ENCODE peak calls at places on chromosomes 1 and 21, in six cellular contexts. One of them, this sample, is unnamed.

GRCh38 chr1:52602328-52603300 is at the start of gene GPX7:
- DNase-seq in heart left ventricle: peak; percentile 68
- DNase-seq in OCI-LY7: no peak
- DNase-seq in astrocyte of the cerebellum: no peak
- DNase-seq in DND-41: peak; percentile 70
- DNase-seq in ovary: peak; percentile 71
- DNase-seq in this sample: peak; percentile 36

GRCh38 chr21:35697321-35697808 is 363.0 kb downstream of the SETD4 start:
- DNase-seq in OCI-LY7: no peak
- DNase-seq in astrocyte of the cerebellum: peak; percentile 13
- DNase-seq in heart left ventricle: peak; percentile 72
- DNase-seq in DND-41: peak; percentile 86
- DNase-seq in ovary: peak; percentile 87
- DNase-seq in this sample: peak; percentile 15

GRCh38 chr1:74505133-74505532 is 7.3 kb downstream of the LRRC53 start:
- DNase-seq in astrocyte of the cerebellum: no peak
- DNase-seq in heart left ventricle: peak; percentile 43
- DNase-seq in DND-41: no peak
- DNase-seq in OCI-LY7: no peak
- DNase-seq in ovary: no peak
- DNase-seq in this sample: no peak

GRCh38 chr21:34843562-34843961 is 174.8 kb downstream of the CLIC6 start:
- DNase-seq in astrocyte of the cerebellum: no peak
- DNase-seq in DND-41: no peak
- DNase-seq in ovary: no peak
- DNase-seq in heart left ventricle: no peak
- DNase-seq in OCI-LY7: no peak
- DNase-seq in this sample: no peak

GRCh38 chr1:219792337-219793021 is 135.9 kb downstream of the SLC30A10 start:
- DNase-seq in DND-41: no peak
- DNase-seq in ovary: no peak
- DNase-seq in astrocyte of the cerebellum: peak; percentile 59
- DNase-seq in heart left ventricle: no peak
- DNase-seq in OCI-LY7: no peak
- DNase-seq in this sample: peak; percentile 95

GRCh38 chr1:160879056-160879455 is 5.9 kb downstream of the ITLN1 start:
- DNase-seq in OCI-LY7: no peak
- DNase-seq in heart left ventricle: no peak
- DNase-seq in ovary: no peak
- DNase-seq in astrocyte of the cerebellum: no peak
- DNase-seq in DND-41: no peak
- DNase-seq in this sample: no peak

GRCh38 chr1:3072948-3073519 is 4.0 kb downstream of the PRDM16 start:
- DNase-seq in ovary: no peak
- DNase-seq in OCI-LY7: no peak
- DNase-seq in astrocyte of the cerebellum: no peak
- DNase-seq in DND-41: no peak
- DNase-seq in heart left ventricle: no peak
- DNase-seq in this sample: no peak

GRCh38 chr1:110916669-110917306 is 43.8 kb downstream of the CD53 start:
- DNase-seq in heart left ventricle: no peak
- DNase-seq in ovary: no peak
- DNase-seq in DND-41: peak; percentile 65
- DNase-seq in astrocyte of the cerebellum: no peak
- DNase-seq in OCI-LY7: no peak
- DNase-seq in this sample: peak; percentile 6

GRCh38 chr21:45412909-45413581 is 8.1 kb downstream of the COL18A1 start:
- DNase-seq in heart left ventricle: peak; percentile 20
- DNase-seq in astrocyte of the cerebellum: no peak
- DNase-seq in DND-41: no peak
- DNase-seq in OCI-LY7: no peak
- DNase-seq in ovary: peak; percentile 56
- DNase-seq in this sample: no peak

GRCh38 chr1:14924012-14924452 is 229.5 kb upstream of the TMEM51 start:
- DNase-seq in astrocyte of the cerebellum: peak; percentile 16
- DNase-seq in ovary: peak; percentile 88
- DNase-seq in heart left ventricle: peak; percentile 79
- DNase-seq in OCI-LY7: peak; percentile 60
- DNase-seq in DND-41: peak; percentile 64
- DNase-seq in this sample: peak; percentile 58

GRCh38 chr1:70978623-70979022 is 69.0 kb downstream of the PTGER3 start:
- DNase-seq in heart left ventricle: no peak
- DNase-seq in astrocyte of the cerebellum: no peak
- DNase-seq in OCI-LY7: no peak
- DNase-seq in ovary: no peak
- DNase-seq in DND-41: no peak
- DNase-seq in this sample: no peak

GRCh38 chr1:85581802-85582686 is 1.5 kb downstream of the CCN1 start:
- DNase-seq in astrocyte of the cerebellum: no peak
- DNase-seq in heart left ventricle: peak; percentile 49
- DNase-seq in ovary: peak; percentile 47
- DNase-seq in DND-41: no peak
- DNase-seq in OCI-LY7: no peak
- DNase-seq in this sample: peak; percentile 80

GRCh38 chr1:90969241-90969640 is 52.6 kb downstream of the ZNF644 start:
- DNase-seq in ovary: no peak
- DNase-seq in DND-41: no peak
- DNase-seq in astrocyte of the cerebellum: no peak
- DNase-seq in heart left ventricle: no peak
- DNase-seq in OCI-LY7: no peak
- DNase-seq in this sample: no peak

GRCh38 chr1:44677201-44677520 is 2.6 kb downstream of the ARMH1 start:
- DNase-seq in DND-41: no peak
- DNase-seq in OCI-LY7: peak; percentile 66
- DNase-seq in heart left ventricle: no peak
- DNase-seq in ovary: no peak
- DNase-seq in astrocyte of the cerebellum: no peak
- DNase-seq in this sample: peak; percentile 81

GRCh38 chr1:56576880-56577858 is 2.2 kb downstream of the PLPP3 start:
- DNase-seq in ovary: no peak
- DNase-seq in DND-41: peak; percentile 14
- DNase-seq in astrocyte of the cerebellum: no peak
- DNase-seq in OCI-LY7: peak; percentile 57
- DNase-seq in heart left ventricle: peak; percentile 43
- DNase-seq in this sample: no peak

GRCh38 chr1:47967868-47968267 is 29.3 kb downstream of the TRABD2B start:
- DNase-seq in astrocyte of the cerebellum: no peak
- DNase-seq in heart left ventricle: no peak
- DNase-seq in ovary: no peak
- DNase-seq in OCI-LY7: no peak
- DNase-seq in DND-41: no peak
- DNase-seq in this sample: no peak

GRCh38 chr1:90718411-90719320 is 1.6 kb upstream of the BARHL2 start:
- DNase-seq in heart left ventricle: no peak
- DNase-seq in DND-41: no peak
- DNase-seq in ovary: no peak
- DNase-seq in astrocyte of the cerebellum: no peak
- DNase-seq in OCI-LY7: no peak
- DNase-seq in this sample: no peak

GRCh38 chr21:45513741-45514310 is 28.4 kb downstream of the SLC19A1 start:
- DNase-seq in heart left ventricle: no peak
- DNase-seq in DND-41: no peak
- DNase-seq in OCI-LY7: no peak
- DNase-seq in astrocyte of the cerebellum: no peak
- DNase-seq in ovary: peak; percentile 34
- DNase-seq in this sample: no peak

GRCh38 chr1:54784066-54784465 is 17.1 kb downstream of the TTC22 start:
- DNase-seq in ovary: no peak
- DNase-seq in heart left ventricle: no peak
- DNase-seq in astrocyte of the cerebellum: no peak
- DNase-seq in DND-41: no peak
- DNase-seq in OCI-LY7: no peak
- DNase-seq in this sample: no peak

DNA sequence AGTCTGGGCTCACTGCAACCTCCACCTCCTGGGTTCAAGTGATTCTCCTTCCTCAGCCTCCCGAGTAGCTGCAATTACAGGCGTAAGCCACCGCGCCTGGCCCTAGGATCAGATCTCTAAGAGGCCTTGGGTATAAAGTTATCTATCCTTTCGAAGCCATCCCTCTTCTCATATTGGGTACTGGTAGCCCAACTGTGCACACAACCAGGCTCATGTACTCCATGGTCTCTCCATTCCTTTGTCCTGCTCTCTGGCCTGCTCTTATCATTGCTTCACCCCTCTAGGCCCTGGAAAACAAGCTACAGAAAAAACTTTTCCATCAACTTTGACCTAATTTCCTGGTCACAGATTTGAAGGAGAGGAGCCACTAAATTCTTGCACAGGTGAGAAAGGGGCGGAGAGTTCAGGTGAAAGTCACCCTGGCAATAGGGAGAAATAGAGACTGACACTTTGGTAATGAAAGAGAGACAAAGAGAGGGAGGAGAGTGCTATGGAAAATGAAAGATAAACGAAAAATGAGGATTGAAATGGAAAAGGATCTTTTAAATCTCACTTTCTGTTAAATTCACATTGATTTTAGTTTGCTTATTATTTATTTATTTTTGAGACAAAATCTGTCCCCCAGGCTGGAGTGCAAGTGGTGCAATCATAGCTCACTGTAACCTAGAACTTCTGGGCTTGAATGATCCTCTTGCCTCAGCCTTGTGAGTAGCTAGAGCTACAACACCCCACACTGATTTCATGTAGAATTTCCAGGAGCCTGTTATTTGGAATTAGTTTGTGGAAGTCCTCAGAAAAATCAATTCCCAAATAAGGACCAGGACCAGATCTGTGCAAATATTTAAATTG is 5.9 kb downstream of the TXNIP start:
- DNase-seq in DND-41: no peak
- DNase-seq in heart left ventricle: peak; percentile 52
- DNase-seq in OCI-LY7: no peak
- DNase-seq in ovary: no peak
- DNase-seq in astrocyte of the cerebellum: no peak
- DNase-seq in this sample: peak; percentile 57
- TF ChIP-seq CTCF in DND-41: no peak
- TF ChIP-seq CTCF in heart left ventricle: no peak
- TF ChIP-seq CTCF in OCI-LY7: no peak
- TF ChIP-seq CTCF in ovary: no peak
- TF ChIP-seq CTCF in astrocyte of the cerebellum: no peak
- TF ChIP-seq CTCF in this sample: no peak

DNA sequence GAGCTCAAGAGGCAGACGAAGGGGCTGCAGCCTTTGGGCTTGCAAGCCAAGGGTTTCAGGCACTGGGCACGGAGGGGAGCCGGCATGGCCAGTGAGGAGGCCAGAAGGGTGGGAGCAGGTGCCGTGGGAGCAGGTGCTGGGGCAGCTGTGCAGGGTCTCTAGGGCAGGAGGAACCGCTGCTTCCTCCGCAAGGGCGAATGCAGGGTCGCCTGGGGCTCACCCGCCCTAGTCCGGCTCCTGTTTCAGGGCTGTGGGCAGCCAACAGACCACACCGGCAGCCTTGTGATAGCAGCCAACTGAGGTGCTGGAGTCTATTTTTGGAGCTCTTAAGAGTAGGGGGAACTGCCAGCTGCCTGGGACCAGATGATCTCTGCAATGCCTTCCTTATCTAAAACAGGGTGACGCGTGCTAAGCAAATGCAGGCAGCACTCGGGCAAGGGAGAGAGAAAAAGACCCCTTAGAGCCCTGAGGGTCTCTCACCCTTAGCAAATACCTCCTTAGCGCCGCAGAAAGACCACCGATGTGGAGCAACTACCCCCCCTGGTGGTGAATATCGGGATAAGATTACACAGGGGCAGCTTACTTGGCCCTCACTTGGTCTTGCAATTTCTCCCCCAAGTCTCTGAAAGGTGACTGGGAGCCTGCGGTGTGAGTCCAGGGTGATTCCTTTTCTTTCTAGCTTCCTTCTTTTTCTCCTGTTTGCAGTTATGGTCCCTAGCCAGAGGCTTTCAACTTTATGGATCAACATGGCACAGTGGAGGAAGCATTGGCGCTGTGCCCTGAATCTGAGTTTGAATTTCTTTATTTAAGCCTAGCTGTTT is 20.7 kb upstream of the MAPKAPK2 start:
- DNase-seq in OCI-LY7: peak; percentile 81
- DNase-seq in ovary: peak; percentile 60
- DNase-seq in heart left ventricle: peak; percentile 84
- DNase-seq in astrocyte of the cerebellum: peak; percentile 47
- DNase-seq in DND-41: peak; percentile 74
- DNase-seq in this sample: peak; percentile 81
- H3K4me3 ChIP-seq in OCI-LY7: no peak overlapping the region
- H3K4me3 ChIP-seq in ovary: no peak overlapping the region
- H3K4me3 ChIP-seq in heart left ventricle: peak overlapping the region; percentile 35
- H3K4me3 ChIP-seq in astrocyte of the cerebellum: no peak overlapping the region
- H3K4me3 ChIP-seq in DND-41: no peak overlapping the region
- H3K4me3 ChIP-seq in this sample: no peak overlapping the region

GRCh38 chr1:173187838-173188237 is 19.3 kb downstream of the TNFSF4 start:
- DNase-seq in heart left ventricle: no peak
- DNase-seq in astrocyte of the cerebellum: no peak
- DNase-seq in ovary: no peak
- DNase-seq in OCI-LY7: peak; percentile 8
- DNase-seq in DND-41: no peak
- DNase-seq in this sample: no peak
- TF ChIP-seq CTCF in heart left ventricle: no peak
- TF ChIP-seq CTCF in astrocyte of the cerebellum: no peak
- TF ChIP-seq CTCF in ovary: no peak
- TF ChIP-seq CTCF in OCI-LY7: peak; percentile 56
- TF ChIP-seq CTCF in DND-41: no peak
- TF ChIP-seq CTCF in this sample: no peak

GRCh38 chr1:198598796-198599321 is 40.0 kb upstream of the PTPRC start:
- DNase-seq in heart left ventricle: no peak
- DNase-seq in astrocyte of the cerebellum: no peak
- DNase-seq in OCI-LY7: peak; percentile 99
- DNase-seq in DND-41: no peak
- DNase-seq in ovary: no peak
- DNase-seq in this sample: no peak

GRCh38 chr1:198600906-198601305 is 37.9 kb upstream of the PTPRC start:
- DNase-seq in astrocyte of the cerebellum: no peak
- DNase-seq in OCI-LY7: no peak
- DNase-seq in heart left ventricle: no peak
- DNase-seq in DND-41: no peak
- DNase-seq in ovary: no peak
- DNase-seq in this sample: no peak

GRCh38 chr1:198595765-198596164 is 43.1 kb upstream of the PTPRC start:
- DNase-seq in heart left ventricle: no peak
- DNase-seq in ovary: no peak
- DNase-seq in astrocyte of the cerebellum: no peak
- DNase-seq in OCI-LY7: peak; percentile 41
- DNase-seq in DND-41: no peak
- DNase-seq in this sample: no peak

GRCh38 chr1:198599749-198600148 is 39.1 kb upstream of the PTPRC start:
- DNase-seq in ovary: no peak
- DNase-seq in DND-41: no peak
- DNase-seq in astrocyte of the cerebellum: no peak
- DNase-seq in OCI-LY7: peak; percentile 24
- DNase-seq in heart left ventricle: no peak
- DNase-seq in this sample: no peak

GRCh38 chr1:198597690-198598430 is 41.0 kb upstream of the PTPRC start:
- DNase-seq in OCI-LY7: peak; percentile 77
- DNase-seq in heart left ventricle: no peak
- DNase-seq in DND-41: no peak
- DNase-seq in ovary: no peak
- DNase-seq in astrocyte of the cerebellum: no peak
- DNase-seq in this sample: no peak
- H3K4me3 ChIP-seq in OCI-LY7: peak overlapping the region; percentile 76
- H3K4me3 ChIP-seq in heart left ventricle: no peak overlapping the region
- H3K4me3 ChIP-seq in DND-41: no peak overlapping the region
- H3K4me3 ChIP-seq in ovary: no peak overlapping the region
- H3K4me3 ChIP-seq in astrocyte of the cerebellum: no peak overlapping the region
- H3K4me3 ChIP-seq in this sample: no peak overlapping the region

GRCh38 chr1:247431643-247432042 is 15.7 kb downstream of the NLRP3 start:
- DNase-seq in OCI-LY7: no peak
- DNase-seq in DND-41: no peak
- DNase-seq in ovary: no peak
- DNase-seq in astrocyte of the cerebellum: no peak
- DNase-seq in heart left ventricle: no peak
- DNase-seq in this sample: no peak
- TF ChIP-seq CTCF in OCI-LY7: peak; percentile 63
- TF ChIP-seq CTCF in DND-41: no peak
- TF ChIP-seq CTCF in ovary: no peak
- TF ChIP-seq CTCF in astrocyte of the cerebellum: no peak
- TF ChIP-seq CTCF in heart left ventricle: no peak
- TF ChIP-seq CTCF in this sample: no peak

This sample was measured in foreskin fibroblast.